ENCODE peak calls at places on chromosomes 11 and 22, in four cellular contexts. N is PC-3, S is neural progenitor cell, G is hepatocyte. T is an unnamed sample.

GRCh38 chr11:119906376-119906775 is 177.4 kb upstream of the NECTIN1 start:
- DNase-seq in N (no peak), S (no peak), G (no peak), T (no peak)

GRCh38 chr11:79274636-79275315 is 166.1 kb downstream of the TENM4 start:
- DNase-seq in N (no peak), S (no peak), G (no peak), T (no peak)

GRCh38 chr22:43365715-43366440 is 22.7 kb upstream of the SCUBE1 start:
- DNase-seq in N (no peak), S (no peak), G (no peak), T (no peak)

GRCh38 chr11:71200761-71201160 is 51.6 kb downstream of the SHANK2 start:
- DNase-seq in N (no peak), S (no peak), G (no peak), T (peak; percentile 71)

GRCh38 chr11:71488086-71488967 is 35.3 kb downstream of the NADSYN1 start:
- DNase-seq in N (peak; percentile 62), S (no peak), G (peak; percentile 73), T (no peak)

GRCh38 chr11:61963282-61964057 is 4.0 kb downstream of the FTH1 start:
- DNase-seq in N (peak; percentile 48), S (no peak), G (no peak), T (peak; percentile 74)

GRCh38 chr11:75625970-75626691 is 42.7 kb downstream of the MAP6 start:
- DNase-seq in N (peak; percentile 78), S (no peak), G (no peak), T (no peak)

GRCh38 chr22:49090061-49090852 is 737.4 kb downstream of the BRD1 start:
- DNase-seq in N (no peak), S (no peak), G (no peak), T (no peak)

GRCh38 chr11:102414559-102414958 is 38.0 kb downstream of the TMEM123 start:
- DNase-seq in N (no peak), S (no peak), G (no peak), T (no peak)

GRCh38 chr11:118202599-118203422 is 22.0 kb downstream of the JAML start:
- DNase-seq in N (no peak), S (no peak), G (peak; percentile 76), T (no peak)

GRCh38 chr22:40332319-40332781 is 13.9 kb upstream of the ADSL start:
- DNase-seq in N (no peak), S (no peak), G (peak; percentile 12), T (no peak)

GRCh38 chr11:10898763-10899541 is 41.1 kb upstream of the ZBED5 start:
- DNase-seq in N (no peak), S (no peak), G (no peak), T (no peak)

GRCh38 chr11:116051494-116051893 is 547.3 kb upstream of the CADM1 start:
- DNase-seq in N (no peak), S (no peak), G (no peak), T (no peak)

GRCh38 chr22:32469799-32470212 is 4.8 kb upstream of the FBXO7 start:
- DNase-seq in N (peak; percentile 29), S (no peak), G (peak; percentile 55), T (no peak)

GRCh38 chr11:58919561-58919960 is 19.7 kb upstream of the GLYATL1 start:
- DNase-seq in N (no peak), S (no peak), G (no peak), T (no peak)

GRCh38 chr22:46931881-46932280 is 169.4 kb downstream of the TBC1D22A start:
- DNase-seq in N (peak; percentile 2), S (no peak), G (no peak), T (no peak)

GRCh38 chr11:122100222-122101080 is 15.6 kb downstream of the BLID start:
- DNase-seq in N (no peak), S (peak; percentile 74), G (peak; percentile 54), T (no peak)

GRCh38 chr11:58027341-58027740 is 3.4 kb upstream of the OR6Q1 start:
- DNase-seq in N (no peak), S (no peak), G (no peak), T (no peak)

GRCh38 chr11:132037467-132037862 is 667.0 kb downstream of the NTM start:
- DNase-seq in N (no peak), S (no peak), G (no peak), T (no peak)

GRCh38 chr11:2930705-2931415 is 1.6 kb upstream of the PHLDA2 start:
- DNase-seq in N (peak; percentile 84), S (peak; percentile 79), G (peak; percentile 90), T (peak; percentile 73)

GRCh38 chr11:32333335-32333991 is 101.9 kb downstream of the WT1 start:
- DNase-seq in N (peak; percentile 23), S (peak; percentile 72), G (peak; percentile 77), T (no peak)

GRCh38 chr11:32331792-32332191 is 103.5 kb downstream of the WT1 start:
- DNase-seq in N (no peak), S (no peak), G (no peak), T (no peak)

GRCh38 chr11:32331098-32331497 is 104.2 kb downstream of the WT1 start:
- DNase-seq in N (no peak), S (no peak), G (no peak), T (no peak)

GRCh38 chr11:32334822-32335221 is 100.5 kb downstream of the WT1 start:
- DNase-seq in N (peak; percentile 22), S (peak; percentile 67), G (peak; percentile 26), T (no peak)

GRCh38 chr11:32332990-32333334 is 102.4 kb downstream of the WT1 start:
- DNase-seq in N (no peak), S (no peak), G (no peak), T (no peak)
- H3K4me2 ChIP-seq in N (peak overlapping the region; percentile 79), S (peak overlapping the region; percentile 95), G (peak overlapping the region; percentile 80), T (no peak overlapping the region)

DNA sequence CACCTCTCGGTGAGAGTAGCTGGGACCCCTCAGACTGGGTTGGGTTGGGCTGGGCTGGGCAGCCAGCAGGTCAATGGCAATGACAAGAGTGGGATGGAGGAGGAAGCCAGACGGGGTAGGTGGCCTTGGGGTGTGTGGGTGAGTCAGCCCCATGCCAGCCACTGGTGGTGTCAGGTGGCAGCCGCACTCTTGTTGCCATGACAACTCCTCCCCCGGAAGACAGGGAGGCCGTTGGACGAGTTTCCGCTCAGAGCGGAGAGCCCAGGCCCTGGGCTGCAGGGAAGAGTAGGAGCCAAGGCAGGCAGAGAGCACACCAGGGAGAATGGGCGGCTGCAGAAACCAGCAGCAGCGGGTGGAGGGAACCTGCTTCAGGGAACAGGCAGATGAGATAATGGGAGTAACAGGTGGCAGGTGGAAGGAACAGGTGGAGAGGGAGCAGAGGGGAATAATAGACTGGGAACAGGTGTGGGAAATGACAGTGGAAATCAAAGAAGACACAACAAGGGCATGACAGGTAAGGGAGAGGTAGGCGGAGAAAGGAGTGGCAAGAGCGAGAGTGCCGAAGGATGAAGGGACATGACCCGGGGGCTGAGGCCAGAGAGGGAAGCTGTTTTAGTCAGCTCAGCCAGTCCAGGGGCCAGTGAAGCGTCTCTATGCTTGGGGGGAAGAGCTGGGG is 8.7 kb downstream of the SPTBN2 start:
- DNase-seq in N (peak; percentile 99), S (peak; percentile 79), G (peak; percentile 74), T (no peak)
- H3K4me3 ChIP-seq in N (peak overlapping the region; percentile 25), S (no peak overlapping the region), G (no peak overlapping the region), T (no peak overlapping the region)

GRCh38 chr11:18308242-18308641 is 13.7 kb downstream of the HPS5 start:
- DNase-seq in N (no peak), S (no peak), G (no peak), T (no peak)

GRCh38 chr11:18309691-18310090 is 12.2 kb downstream of the HPS5 start:
- DNase-seq in N (no peak), S (no peak), G (no peak), T (no peak)

GRCh38 chr11:18312012-18312411 is 9.9 kb downstream of the HPS5 start:
- DNase-seq in N (no peak), S (no peak), G (no peak), T (no peak)

GRCh38 chr11:18312663-18313420 is 9.1 kb downstream of the HPS5 start:
- DNase-seq in N (no peak), S (no peak), G (no peak), T (no peak)

GRCh38 chr11:18310800-18311340 is 11.1 kb downstream of the HPS5 start:
- DNase-seq in N (no peak), S (no peak), G (no peak), T (no peak)
- H3K27ac ChIP-seq in N (no peak overlapping the region), S (no peak overlapping the region), G (peak overlapping the region; percentile 61), T (peak overlapping the region; percentile 38)

GRCh38 chr22:50188356-50188755 is 2.6 kb downstream of the TRABD start:
- DNase-seq in N (no peak), S (no peak), G (no peak), T (no peak)
- H3K4me2 ChIP-seq in N (no peak overlapping the region), S (no peak overlapping the region), G (no peak overlapping the region), T (peak overlapping the region; percentile 96)

DNA sequence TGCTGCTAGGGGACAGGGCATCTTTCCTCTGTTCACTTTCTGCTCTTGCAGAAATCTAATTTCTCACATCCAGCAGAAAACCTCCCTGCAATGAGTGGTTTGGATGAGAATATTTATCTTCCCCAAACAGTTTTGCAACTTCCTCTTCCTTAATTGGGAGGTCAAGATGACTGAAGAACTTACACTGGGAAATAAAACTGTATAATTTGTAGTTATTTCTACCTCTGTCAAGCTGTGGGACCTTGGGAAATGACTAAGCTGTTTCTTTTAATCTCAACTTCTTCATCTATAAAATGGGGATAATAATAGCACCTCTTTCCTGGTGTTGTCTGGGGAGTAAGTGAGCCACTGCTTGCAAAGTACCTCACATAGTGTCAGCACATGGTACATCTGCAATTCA is 69.8 kb downstream of the PRR5L start:
- DNase-seq in N (no peak), S (no peak), G (no peak), T (no peak)
- H3K4me3 ChIP-seq in N (no peak overlapping the region), S (no peak overlapping the region), G (no peak overlapping the region), T (no peak overlapping the region)

DNA sequence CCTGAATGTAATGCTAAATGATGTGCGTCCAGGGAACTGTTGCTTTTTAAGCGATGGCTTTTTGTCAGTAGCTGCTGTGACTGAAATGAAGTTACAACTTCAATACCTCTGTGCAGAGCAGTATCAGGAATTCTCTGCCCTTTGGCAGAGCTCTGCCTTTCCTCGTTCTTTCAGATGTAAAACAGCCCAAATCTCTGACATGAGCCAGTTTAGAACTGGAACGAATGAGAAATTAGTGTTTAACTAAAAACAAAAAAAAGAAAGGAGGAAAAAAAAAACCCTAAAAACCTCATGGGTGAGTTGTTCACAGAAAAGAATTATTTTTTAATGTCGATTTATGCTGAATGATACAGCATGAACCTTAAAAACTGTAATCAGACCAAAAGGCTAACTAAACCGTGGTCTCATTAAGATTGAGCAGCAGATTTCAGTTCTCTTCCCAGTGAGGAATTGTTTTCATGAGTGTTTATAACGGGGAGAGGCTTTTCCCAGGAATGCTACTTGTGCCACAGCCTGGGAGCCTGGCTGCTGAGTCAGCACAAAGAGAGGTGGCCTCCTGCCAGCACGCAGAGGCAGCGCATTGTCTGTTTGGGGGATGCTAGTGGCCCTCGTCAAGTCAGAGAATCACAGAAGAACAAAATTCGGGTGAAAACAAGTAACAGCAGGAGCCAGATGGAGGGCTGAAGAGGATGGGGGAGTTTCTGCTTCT is 146.2 kb upstream of the RASSF10 start:
- DNase-seq in N (no peak), S (peak; percentile 96), G (peak; percentile 81), T (no peak)
- H3K27ac ChIP-seq in N (no peak overlapping the region), S (peak overlapping the region; percentile 97), G (peak overlapping the region; percentile 84), T (no peak overlapping the region)

DNA sequence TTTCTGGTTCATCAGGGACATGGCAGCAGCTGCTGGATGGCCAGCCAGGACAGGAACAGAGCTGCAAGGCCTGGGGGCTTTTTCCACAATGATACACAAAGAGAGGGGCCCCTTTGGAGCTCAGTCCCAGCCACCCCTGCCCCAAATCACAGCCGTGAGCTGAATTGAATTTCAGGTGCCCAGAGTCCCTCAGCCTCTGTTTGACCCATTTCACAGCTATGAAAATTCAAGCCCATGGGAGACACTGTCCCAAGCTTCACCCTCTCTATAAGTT is 24.5 kb downstream of the IGLL5 start:
- DNase-seq in N (no peak), S (no peak), G (no peak), T (no peak)
- H3K4me2 ChIP-seq in N (no peak overlapping the region), S (no peak overlapping the region), G (no peak overlapping the region), T (no peak overlapping the region)

GRCh38 chr11:63682045-63682915 is 980 bp downstream of the RTN3 start:
- DNase-seq in N (peak; percentile 44), S (peak; percentile 63), G (peak; percentile 42), T (peak; percentile 62)
- H3K4me3 ChIP-seq in N (peak overlapping the region; percentile 85), S (peak overlapping the region; percentile 83), G (peak overlapping the region; percentile 84), T (peak overlapping the region; percentile 82)